ENCODE peak calls at places on chromosomes 4 and X, in six cellular contexts. One of them, this sample, is unnamed.

GRCh38 chr4:41538017-41538733 is at the start of gene LIMCH1:
- DNase-seq in progenitor cell of endocrine pancreas: no peak
- DNase-seq in globus pallidus: no peak
- DNase-seq in upper lobe of left lung: no peak
- DNase-seq in LoVo: no peak
- DNase-seq in SK-MEL-5: no peak
- DNase-seq in this sample: no peak

GRCh38 chrX:29040160-29040559 is 452.9 kb downstream of the IL1RAPL1 start:
- DNase-seq in progenitor cell of endocrine pancreas: no peak
- DNase-seq in globus pallidus: no peak
- DNase-seq in upper lobe of left lung: no peak
- DNase-seq in LoVo: no peak
- DNase-seq in SK-MEL-5: no peak
- DNase-seq in this sample: no peak

GRCh38 chrX:74526786-74527185 is 87.6 kb downstream of the RLIM start:
- DNase-seq in progenitor cell of endocrine pancreas: no peak
- DNase-seq in globus pallidus: no peak
- DNase-seq in upper lobe of left lung: no peak
- DNase-seq in LoVo: no peak
- DNase-seq in SK-MEL-5: no peak
- DNase-seq in this sample: no peak

GRCh38 chrX:40132751-40133150 is 35.0 kb upstream of the BCOR start:
- DNase-seq in progenitor cell of endocrine pancreas: no peak
- DNase-seq in globus pallidus: no peak
- DNase-seq in upper lobe of left lung: no peak
- DNase-seq in LoVo: peak; percentile 42
- DNase-seq in SK-MEL-5: no peak
- DNase-seq in this sample: no peak

GRCh38 chr4:99606716-99607115 is 32.1 kb downstream of the MTTP start:
- DNase-seq in progenitor cell of endocrine pancreas: no peak
- DNase-seq in globus pallidus: no peak
- DNase-seq in upper lobe of left lung: no peak
- DNase-seq in LoVo: no peak
- DNase-seq in SK-MEL-5: no peak
- DNase-seq in this sample: no peak

GRCh38 chrX:10636337-10636736 is 16.0 kb upstream of the MID1 start:
- DNase-seq in progenitor cell of endocrine pancreas: no peak
- DNase-seq in globus pallidus: peak; percentile 63
- DNase-seq in upper lobe of left lung: no peak
- DNase-seq in LoVo: no peak
- DNase-seq in SK-MEL-5: peak; percentile 85
- DNase-seq in this sample: no peak

GRCh38 chrX:70134116-70134477 is 850 bp downstream of the IGBP1 start:
- DNase-seq in progenitor cell of endocrine pancreas: no peak
- DNase-seq in globus pallidus: no peak
- DNase-seq in upper lobe of left lung: no peak
- DNase-seq in LoVo: peak; percentile 25
- DNase-seq in SK-MEL-5: peak; percentile 16
- DNase-seq in this sample: no peak

GRCh38 chrX:45472968-45473367 is 272.3 kb upstream of the DIPK2B start:
- DNase-seq in progenitor cell of endocrine pancreas: no peak
- DNase-seq in globus pallidus: no peak
- DNase-seq in upper lobe of left lung: no peak
- DNase-seq in LoVo: peak; percentile 44
- DNase-seq in SK-MEL-5: no peak
- DNase-seq in this sample: no peak

GRCh38 chrX:17405225-17405969 is 30.4 kb downstream of the NHS start:
- DNase-seq in progenitor cell of endocrine pancreas: no peak
- DNase-seq in globus pallidus: no peak
- DNase-seq in upper lobe of left lung: no peak
- DNase-seq in LoVo: peak; percentile 65
- DNase-seq in SK-MEL-5: no peak
- DNase-seq in this sample: no peak

GRCh38 chr4:120857312-120857711 is 65.2 kb downstream of the PRDM5 start:
- DNase-seq in progenitor cell of endocrine pancreas: no peak
- DNase-seq in globus pallidus: no peak
- DNase-seq in upper lobe of left lung: no peak
- DNase-seq in LoVo: no peak
- DNase-seq in SK-MEL-5: no peak
- DNase-seq in this sample: no peak

GRCh38 chr4:181193162-181193930 is 1049.9 kb upstream of the TENM3 start:
- DNase-seq in progenitor cell of endocrine pancreas: no peak
- DNase-seq in globus pallidus: no peak
- DNase-seq in upper lobe of left lung: no peak
- DNase-seq in LoVo: no peak
- DNase-seq in SK-MEL-5: no peak
- DNase-seq in this sample: no peak

GRCh38 chrX:154735695-154736393 is 15.0 kb downstream of the GAB3 start:
- DNase-seq in progenitor cell of endocrine pancreas: no peak
- DNase-seq in globus pallidus: no peak
- DNase-seq in upper lobe of left lung: no peak
- DNase-seq in LoVo: no peak
- DNase-seq in SK-MEL-5: no peak
- DNase-seq in this sample: no peak

GRCh38 chr4:37935026-37935425 is 25.2 kb upstream of the PTTG2 start:
- DNase-seq in progenitor cell of endocrine pancreas: no peak
- DNase-seq in globus pallidus: no peak
- DNase-seq in upper lobe of left lung: no peak
- DNase-seq in LoVo: no peak
- DNase-seq in SK-MEL-5: no peak
- DNase-seq in this sample: no peak

This sample was measured in effector memory CD4-positive, alpha-beta T cell.